ENCODE peak calls at places on chromosomes 11 and 22, in six cellular contexts. S, U, J, V, R and Y are unnamed samples.

GRCh38 chr22:20566420-20567260 is 59.2 kb downstream of the MED15 start:
- DNase-seq in S (peak), U (no peak), J (no peak), V (no peak), R (no peak), Y (peak)

GRCh38 chr22:21457023-21457787 is 10.0 kb upstream of the TMEM191C start:
- DNase-seq in S (peak), U (peak), J (no peak), V (no peak), R (no peak), Y (no peak)

GRCh38 chr11:112538529-112538928 is 277.9 kb upstream of the PLET1 start:
- DNase-seq in S (no peak), U (no peak), J (no peak), V (no peak), R (no peak), Y (no peak)

GRCh38 chr11:36264601-36265344 is 24.5 kb downstream of the COMMD9 start:
- DNase-seq in S (no peak), U (no peak), J (no peak), V (no peak), R (no peak), Y (no peak)

GRCh38 chr22:19395276-19395675 is 36.3 kb downstream of the HIRA start:
- DNase-seq in S (no peak), U (no peak), J (no peak), V (no peak), R (no peak), Y (no peak)

GRCh38 chr11:100680070-100680469 is 7.0 kb upstream of the ARHGAP42 start:
- DNase-seq in S (no peak), U (no peak), J (no peak), V (no peak), R (no peak), Y (no peak)

GRCh38 chr11:85813721-85814120 is 2.8 kb upstream of the SYTL2 start:
- DNase-seq in S (no peak), U (no peak), J (no peak), V (no peak), R (no peak), Y (no peak)

GRCh38 chr11:86172894-86173293 is 71.7 kb upstream of the EED start:
- DNase-seq in S (peak), U (peak), J (peak), V (no peak), R (no peak), Y (peak)

GRCh38 chr11:111736191-111736590 is 30.0 kb downstream of the PPP2R1B start:
- DNase-seq in S (peak), U (no peak), J (no peak), V (no peak), R (no peak), Y (peak)

GRCh38 chr11:69278091-69278867 is 15.7 kb upstream of the MYEOV start:
- DNase-seq in S (no peak), U (no peak), J (no peak), V (no peak), R (no peak), Y (peak)

GRCh38 chr22:35465109-35465701 is 65.3 kb downstream of the MCM5 start:
- DNase-seq in S (no peak), U (no peak), J (no peak), V (no peak), R (no peak), Y (no peak)

GRCh38 chr22:29716814-29717213 is 3.0 kb upstream of the CABP7 start:
- DNase-seq in S (peak), U (peak), J (peak), V (peak), R (peak), Y (peak)

GRCh38 chr11:65013130-65013691 is 749 bp upstream of the ARL2 start:
- DNase-seq in S (peak), U (peak), J (no peak), V (no peak), R (peak), Y (peak)

GRCh38 chr11:45501277-45501979 is 164.0 kb downstream of the CHST1 start:
- DNase-seq in S (no peak), U (no peak), J (no peak), V (peak), R (no peak), Y (no peak)

GRCh38 chr22:24155597-24156145 is 25.6 kb upstream of the SUSD2 start:
- DNase-seq in S (peak), U (peak), J (peak), V (peak), R (peak), Y (no peak)

GRCh38 chr11:127106142-127106541 is 105.6 kb upstream of the KIRREL3 start:
- DNase-seq in S (peak), U (no peak), J (peak), V (peak), R (no peak), Y (no peak)
- H3K18ac ChIP-seq in S (no peak), U (no peak), J (peak), V (peak), R (no peak), Y (no peak)

GRCh38 chr11:66842896-66843775 is at the start of gene RCE1:
- DNase-seq in S (peak), U (peak), J (peak), V (peak), R (peak), Y (peak)
- H2BK120ac ChIP-seq in S (peak), U (peak), J (peak), V (peak), R (no peak), Y (peak)

DNA sequence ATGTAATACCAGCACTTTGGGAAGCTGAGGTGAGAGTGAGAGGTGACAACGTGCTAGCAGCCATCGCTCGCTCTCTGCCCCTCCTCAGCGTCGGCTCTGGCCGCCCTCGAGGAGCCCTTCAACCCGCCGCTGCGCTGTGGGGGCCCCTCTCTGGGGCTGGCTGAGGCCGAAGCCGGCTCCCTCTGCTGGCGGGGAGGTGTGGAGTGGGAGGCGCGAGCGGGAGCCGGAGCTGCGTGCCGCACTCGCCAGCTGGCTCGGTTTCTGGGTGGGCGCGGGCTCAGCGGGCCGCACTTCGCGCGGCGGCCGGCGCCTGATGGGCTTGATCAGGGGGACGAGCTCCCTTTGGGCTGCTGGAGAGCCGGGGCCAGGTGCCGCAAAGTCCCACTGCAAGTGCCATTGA is 98.9 kb upstream of the UBASH3B start:
- DNase-seq in S (no peak), U (no peak), J (peak), V (no peak), R (peak), Y (no peak)
- H3K4me3 ChIP-seq in S (peak), U (peak), J (no peak), V (no peak), R (peak), Y (peak)

DNA sequence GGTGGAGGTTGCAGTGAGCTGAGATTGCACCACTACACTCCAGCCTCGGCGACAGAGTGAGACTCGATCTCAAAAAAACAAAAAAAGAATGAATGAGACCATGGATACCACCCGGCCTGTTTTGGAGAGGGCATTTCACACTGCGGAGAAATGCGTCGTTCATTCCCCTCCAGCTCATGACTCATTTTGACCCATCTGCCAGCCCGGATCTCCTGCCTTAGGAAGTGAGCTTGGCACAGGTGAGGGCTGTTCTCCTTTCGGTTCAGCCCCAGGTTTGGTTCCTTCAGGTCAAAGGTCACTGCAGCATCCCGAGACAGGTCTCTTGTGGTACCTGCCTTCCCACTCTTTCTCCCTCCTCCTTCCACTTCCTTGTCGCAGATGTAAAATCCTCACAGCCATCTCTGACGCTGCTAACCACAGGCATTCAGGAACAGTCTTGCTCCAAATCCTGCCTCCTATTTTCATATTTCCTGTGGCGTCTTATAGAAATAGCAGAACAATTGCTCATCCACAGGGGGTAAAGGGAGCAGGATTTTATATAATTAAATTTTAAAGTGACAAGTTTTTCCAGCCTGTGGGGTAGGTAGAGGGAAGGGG is 517.9 kb downstream of the NTM start:
- DNase-seq in S (peak), U (peak), J (no peak), V (no peak), R (no peak), Y (peak)
- H3K18ac ChIP-seq in S (peak), U (peak), J (no peak), V (no peak), R (no peak), Y (no peak)